ENCODE peak calls at places on chromosomes 12 and 14, in five cellular contexts. One of them, this sample, is unnamed.

GRCh38 chr12:103739546-103739945 is 101.5 kb downstream of the NT5DC3 start:
- DNase-seq in stimulated activated CD4-positive, alpha-beta T cell treated with anti-CD3 and anti-CD28 coated beads, Interleukin-4, amount 100 ng/mL, for 4 hours: no peak
- DNase-seq in osteocyte: no peak
- DNase-seq in AG08395: no peak
- DNase-seq in neural crest cell: no peak
- DNase-seq in this sample: no peak

GRCh38 chr14:84520711-84521338 is 1009.1 kb upstream of the FLRT2 start:
- DNase-seq in osteocyte: no peak
- DNase-seq in AG08395: no peak
- DNase-seq in neural crest cell: no peak
- DNase-seq in stimulated activated CD4-positive, alpha-beta T cell treated with anti-CD3 and anti-CD28 coated beads, Interleukin-4, amount 100 ng/mL, for 4 hours: no peak
- DNase-seq in this sample: no peak

GRCh38 chr14:89266754-89267153 is 150.3 kb downstream of the FOXN3 start:
- DNase-seq in osteocyte: no peak
- DNase-seq in AG08395: no peak
- DNase-seq in stimulated activated CD4-positive, alpha-beta T cell treated with anti-CD3 and anti-CD28 coated beads, Interleukin-4, amount 100 ng/mL, for 4 hours: no peak
- DNase-seq in neural crest cell: no peak
- DNase-seq in this sample: no peak

GRCh38 chr14:64745511-64746041 is 41.4 kb downstream of the PLEKHG3 start:
- DNase-seq in neural crest cell: no peak
- DNase-seq in osteocyte: no peak
- DNase-seq in AG08395: peak; percentile 25
- DNase-seq in stimulated activated CD4-positive, alpha-beta T cell treated with anti-CD3 and anti-CD28 coated beads, Interleukin-4, amount 100 ng/mL, for 4 hours: no peak
- DNase-seq in this sample: no peak

GRCh38 chr14:60722163-60722835 is 1.9 kb downstream of the SIX4 start:
- DNase-seq in stimulated activated CD4-positive, alpha-beta T cell treated with anti-CD3 and anti-CD28 coated beads, Interleukin-4, amount 100 ng/mL, for 4 hours: peak; percentile 20
- DNase-seq in osteocyte: peak; percentile 86
- DNase-seq in neural crest cell: peak; percentile 43
- DNase-seq in AG08395: peak; percentile 44
- DNase-seq in this sample: no peak

GRCh38 chr12:51834411-51834810 is 14.1 kb downstream of the FIGNL2 start:
- DNase-seq in AG08395: no peak
- DNase-seq in neural crest cell: no peak
- DNase-seq in stimulated activated CD4-positive, alpha-beta T cell treated with anti-CD3 and anti-CD28 coated beads, Interleukin-4, amount 100 ng/mL, for 4 hours: no peak
- DNase-seq in osteocyte: no peak
- DNase-seq in this sample: no peak

GRCh38 chr12:93427779-93428564 is 13.8 kb downstream of the UBE2N start:
- DNase-seq in AG08395: peak; percentile 35
- DNase-seq in stimulated activated CD4-positive, alpha-beta T cell treated with anti-CD3 and anti-CD28 coated beads, Interleukin-4, amount 100 ng/mL, for 4 hours: no peak
- DNase-seq in neural crest cell: no peak
- DNase-seq in osteocyte: no peak
- DNase-seq in this sample: no peak

GRCh38 chr12:65536876-65537661 is 258.6 kb downstream of the MSRB3 start:
- DNase-seq in AG08395: peak; percentile 94
- DNase-seq in neural crest cell: no peak
- DNase-seq in osteocyte: peak; percentile 88
- DNase-seq in stimulated activated CD4-positive, alpha-beta T cell treated with anti-CD3 and anti-CD28 coated beads, Interleukin-4, amount 100 ng/mL, for 4 hours: no peak
- DNase-seq in this sample: no peak

GRCh38 chr12:120677765-120678473 is 9.0 kb upstream of the MLEC start:
- DNase-seq in osteocyte: no peak
- DNase-seq in AG08395: no peak
- DNase-seq in stimulated activated CD4-positive, alpha-beta T cell treated with anti-CD3 and anti-CD28 coated beads, Interleukin-4, amount 100 ng/mL, for 4 hours: no peak
- DNase-seq in neural crest cell: no peak
- DNase-seq in this sample: no peak

GRCh38 chr12:39123580-39123979 is 218.2 kb upstream of the CPNE8 start:
- DNase-seq in osteocyte: no peak
- DNase-seq in neural crest cell: no peak
- DNase-seq in AG08395: no peak
- DNase-seq in stimulated activated CD4-positive, alpha-beta T cell treated with anti-CD3 and anti-CD28 coated beads, Interleukin-4, amount 100 ng/mL, for 4 hours: no peak
- DNase-seq in this sample: no peak

GRCh38 chr12:122201381-122201780 is 2.1 kb upstream of the B3GNT4 start:
- DNase-seq in stimulated activated CD4-positive, alpha-beta T cell treated with anti-CD3 and anti-CD28 coated beads, Interleukin-4, amount 100 ng/mL, for 4 hours: no peak
- DNase-seq in AG08395: no peak
- DNase-seq in osteocyte: no peak
- DNase-seq in neural crest cell: no peak
- DNase-seq in this sample: no peak

GRCh38 chr12:69851976-69852375 is 26.9 kb downstream of the MYRFL start:
- DNase-seq in AG08395: no peak
- DNase-seq in stimulated activated CD4-positive, alpha-beta T cell treated with anti-CD3 and anti-CD28 coated beads, Interleukin-4, amount 100 ng/mL, for 4 hours: no peak
- DNase-seq in neural crest cell: no peak
- DNase-seq in osteocyte: no peak
- DNase-seq in this sample: no peak

GRCh38 chr14:76376001-76376404 is at the start of gene ESRRB:
- DNase-seq in osteocyte: no peak
- DNase-seq in stimulated activated CD4-positive, alpha-beta T cell treated with anti-CD3 and anti-CD28 coated beads, Interleukin-4, amount 100 ng/mL, for 4 hours: no peak
- DNase-seq in neural crest cell: peak; percentile 21
- DNase-seq in AG08395: no peak
- DNase-seq in this sample: no peak

GRCh38 chr12:49014547-49014946 is 4.0 kb downstream of the PRKAG1 start:
- DNase-seq in AG08395: peak; percentile 45
- DNase-seq in neural crest cell: no peak
- DNase-seq in stimulated activated CD4-positive, alpha-beta T cell treated with anti-CD3 and anti-CD28 coated beads, Interleukin-4, amount 100 ng/mL, for 4 hours: no peak
- DNase-seq in osteocyte: no peak
- DNase-seq in this sample: no peak

GRCh38 chr12:46133751-46134150 is 135.1 kb downstream of the SLC38A1 start:
- DNase-seq in AG08395: no peak
- DNase-seq in stimulated activated CD4-positive, alpha-beta T cell treated with anti-CD3 and anti-CD28 coated beads, Interleukin-4, amount 100 ng/mL, for 4 hours: no peak
- DNase-seq in osteocyte: no peak
- DNase-seq in neural crest cell: no peak
- DNase-seq in this sample: no peak

GRCh38 chr12:109714141-109714912 is 702 bp downstream of the FAM222A start:
- DNase-seq in neural crest cell: peak; percentile 77
- DNase-seq in AG08395: peak; percentile 35
- DNase-seq in osteocyte: no peak
- DNase-seq in stimulated activated CD4-positive, alpha-beta T cell treated with anti-CD3 and anti-CD28 coated beads, Interleukin-4, amount 100 ng/mL, for 4 hours: peak; percentile 64
- DNase-seq in this sample: no peak

GRCh38 chr14:61512508-61512907 is 182.8 kb upstream of the HIF1A start:
- DNase-seq in stimulated activated CD4-positive, alpha-beta T cell treated with anti-CD3 and anti-CD28 coated beads, Interleukin-4, amount 100 ng/mL, for 4 hours: no peak
- DNase-seq in osteocyte: no peak
- DNase-seq in neural crest cell: no peak
- DNase-seq in AG08395: peak; percentile 50
- DNase-seq in this sample: no peak

This sample was measured in vagina.